ENCODE peak calls at places on chromosomes 6 and 20, in eight cellular contexts. J is RWPE1; F is right cardiac atrium; U is osteoblast; C is mesenchymal stem cell; M is GM03348; P is activated T-helper 1 cell treated with anti-CD3 and anti-CD28 coated beads, Interleukin-12 subunit alpha, Interleukin-12 subunit beta, Interleukin-2, Interleukin-4 antibody, amounts not matched to agents 30 ng/mL and 10 ng/mL and 1 ng/mL, durations not matched to agents 14 hours and 24 hours and 36 hours; N is GM04504. L is an unnamed sample.

GRCh38 chr6:113585246-113585645 is 271.9 kb upstream of the MARCKS start:
- DNase-seq in F (no peak), P (no peak), U (no peak), N (no peak), M (no peak), C (no peak), J (no peak), L (no peak)

GRCh38 chr20:33415948-33416347 is 14.6 kb upstream of the CDK5RAP1 start:
- DNase-seq in M (peak; percentile 66), F (peak; percentile 77), P (no peak), N (no peak), J (no peak), U (peak; percentile 91), C (peak; percentile 27), L (peak; percentile 49)

GRCh38 chr6:44221291-44221960 is 2.0 kb upstream of the SLC29A1 start:
- DNase-seq in P (peak; percentile 68), M (peak; percentile 85), N (no peak), C (peak; percentile 78), F (peak; percentile 97), U (peak; percentile 99), J (peak; percentile 84), L (peak; percentile 68)

GRCh38 chr6:166488081-166488685 is 98.3 kb downstream of the RAMACL start:
- DNase-seq in F (peak; percentile 81), U (peak; percentile 84), M (no peak), C (peak; percentile 16), J (no peak), N (no peak), P (peak; percentile 63), L (no peak)

GRCh38 chr6:122832515-122833228 is 43.6 kb downstream of the SMPDL3A start:
- DNase-seq in M (no peak), J (no peak), C (no peak), U (no peak), P (no peak), F (no peak), N (no peak), L (no peak)

GRCh38 chr6:149451361-149452061 is 33.3 kb downstream of the ZC3H12D start:
- DNase-seq in C (no peak), N (no peak), U (peak; percentile 84), M (no peak), P (no peak), J (no peak), F (peak; percentile 87), L (no peak)

GRCh38 chr6:127120787-127121636 is 2.5 kb downstream of the RSPO3 start:
- DNase-seq in C (peak; percentile 75), N (peak; percentile 40), F (peak; percentile 87), J (peak; percentile 57), P (peak; percentile 45), U (peak; percentile 95), M (peak; percentile 80), L (peak; percentile 82)

GRCh38 chr6:16964553-16965499 is 137.0 kb upstream of the STMND1 start:
- DNase-seq in F (peak; percentile 83), P (peak; percentile 42), J (peak; percentile 63), C (peak; percentile 78), M (peak; percentile 70), N (peak; percentile 58), U (peak; percentile 84), L (peak; percentile 73)

GRCh38 chr20:50710492-50711063 is 19.2 kb upstream of the RIPOR3 start:
- DNase-seq in U (no peak), J (no peak), P (no peak), M (no peak), C (peak; percentile 39), N (no peak), F (no peak), L (no peak)

GRCh38 chr20:2103454-2104153 is 2.0 kb downstream of the STK35 start:
- DNase-seq in M (peak; percentile 24), C (peak; percentile 15), N (no peak), F (no peak), U (peak; percentile 76), P (no peak), J (no peak), L (no peak)

GRCh38 chr6:81690073-81690472 is 62.4 kb downstream of the TENT5A start:
- DNase-seq in N (no peak), J (no peak), P (no peak), C (no peak), U (no peak), F (no peak), M (no peak), L (no peak)

GRCh38 chr6:138160329-138161117 is 1.2 kb upstream of the ARFGEF3 start:
- DNase-seq in P (no peak), F (no peak), U (peak; percentile 84), J (no peak), N (no peak), M (no peak), C (no peak), L (no peak)

GRCh38 chr6:105604593-105604905 is 201.7 kb upstream of the PREP start:
- DNase-seq in M (no peak), P (no peak), C (no peak), F (no peak), U (no peak), J (no peak), N (no peak), L (no peak)

GRCh38 chr6:35774116-35774794 is 2.1 kb upstream of the CLPSL2 start:
- DNase-seq in N (no peak), M (no peak), J (no peak), U (no peak), F (no peak), C (no peak), P (no peak), L (no peak)

GRCh38 chr6:73558624-73559398 is 38.0 kb upstream of the EEF1A1 start:
- DNase-seq in U (peak; percentile 17), M (no peak), J (no peak), P (no peak), N (no peak), C (no peak), F (no peak), L (no peak)

GRCh38 chr20:1802385-1803215 is 92.6 kb upstream of the SIRPA start:
- DNase-seq in F (peak; percentile 88), M (peak; percentile 82), C (peak; percentile 73), N (no peak), U (peak; percentile 92), J (peak; percentile 73), P (peak; percentile 7), L (peak; percentile 88)

GRCh38 chr6:579339-579738 is 77.6 kb downstream of the HUS1B start:
- DNase-seq in M (peak; percentile 61), P (no peak), C (no peak), U (no peak), F (no peak), N (peak; percentile 15), J (no peak), L (no peak)

GRCh38 chr6:30889138-30889885 is 5.0 kb downstream of the DDR1 start:
- DNase-seq in F (no peak), N (no peak), P (no peak), U (peak; percentile 66), M (no peak), C (no peak), J (no peak), L (no peak)

GRCh38 chr6:140929121-140929520 is 1203.6 kb upstream of the GJE1 start:
- DNase-seq in N (no peak), F (no peak), J (no peak), C (no peak), M (no peak), U (no peak), P (no peak), L (no peak)

L was measured in dorsolateral prefrontal cortex.